ENCODE peak calls at places on chromosomes 12 and 14, in four cellular contexts. T is globus pallidus; H is cerebellum; F is CD8-positive, alpha-beta T cell. P is an unnamed sample.

GRCh38 chr14:72605096-72605920 is 288.6 kb downstream of the DPF3 start:
- DNase-seq in T (no peak), H (no peak), F (peak), P (no peak)

GRCh38 chr12:53949631-53950440 is 4.9 kb upstream of the HOXC12 start:
- DNase-seq in T (no peak), H (no peak), F (no peak), P (no peak)

GRCh38 chr12:70849265-70849960 is 71.1 kb downstream of the PTPRR start:
- DNase-seq in T (peak), H (peak), F (no peak), P (no peak)

GRCh38 chr14:60222820-60223219 is 26.2 kb upstream of the PPM1A start:
- DNase-seq in T (peak), H (peak), F (no peak), P (no peak)

GRCh38 chr12:72272731-72273498 is 745 bp downstream of the TRHDE start:
- DNase-seq in T (no peak), H (peak), F (no peak), P (no peak)

GRCh38 chr12:60138526-60138925 is 542.7 kb downstream of the SLC16A7 start:
- DNase-seq in T (no peak), H (no peak), F (no peak), P (no peak)

GRCh38 chr14:83342590-83342989 is 1808.9 kb upstream of the SEL1L start:
- DNase-seq in T (no peak), H (no peak), F (no peak), P (no peak)

GRCh38 chr14:65412189-65412846 is at the start of gene FUT8:
- DNase-seq in T (peak), H (peak), F (peak), P (peak)

GRCh38 chr12:93191956-93192355 is 185.8 kb upstream of the NUDT4 start:
- DNase-seq in T (no peak), H (no peak), F (no peak), P (no peak)

GRCh38 chr14:59771577-59771976 is 99.0 kb downstream of the RTN1 start:
- DNase-seq in T (no peak), H (no peak), F (no peak), P (no peak)

GRCh38 chr12:105204916-105205315 is 31.1 kb downstream of the APPL2 start:
- DNase-seq in T (no peak), H (no peak), F (no peak), P (no peak)

GRCh38 chr12:40099423-40099853 is 6.4 kb downstream of the SLC2A13 start:
- DNase-seq in T (no peak), H (no peak), F (no peak), P (no peak)

GRCh38 chr14:74712499-74713394 is at the start of the genes AREL1 and FCF1:
- DNase-seq in T (peak), H (peak), F (peak), P (peak)

GRCh38 chr12:121799842-121800693 is 3.7 kb upstream of the SETD1B start:
- DNase-seq in T (peak), H (no peak), F (peak), P (peak)

GRCh38 chr14:37903561-37904191 is 304.0 kb upstream of the SSTR1 start:
- DNase-seq in T (peak), H (no peak), F (no peak), P (no peak)

GRCh38 chr12:118126119-118126757 is 9.7 kb upstream of the PEBP1 start:
- DNase-seq in T (no peak), H (no peak), F (no peak), P (no peak)

GRCh38 chr12:4555804-4556203 is 6.2 kb upstream of the DYRK4 start:
- DNase-seq in T (no peak), H (no peak), F (no peak), P (no peak)

GRCh38 chr14:91231446-91231845 is 13.1 kb downstream of the GPR68 start:
- DNase-seq in T (no peak), H (no peak), F (no peak), P (no peak)

GRCh38 chr12:113818833-113819232 is 147.3 kb downstream of the RBM19 start:
- DNase-seq in T (no peak), H (no peak), F (no peak), P (no peak)

GRCh38 chr14:22471545-22472121 is 117.4 kb downstream of the DAD1 start:
- DNase-seq in T (peak), H (no peak), F (no peak), P (no peak)

GRCh38 chr12:47991592-47991991 is 12.7 kb downstream of the COL2A1 start:
- DNase-seq in T (no peak), H (no peak), F (no peak), P (no peak)

GRCh38 chr14:55097894-55098560 is 31.0 kb upstream of the LGALS3 start:
- DNase-seq in T (peak), H (no peak), F (peak), P (no peak)

GRCh38 chr12:1474059-1474537 is 120.3 kb downstream of the FBXL14 start:
- DNase-seq in T (no peak), H (no peak), F (no peak), P (no peak)

GRCh38 chr14:75566752-75567151 is 11.7 kb upstream of the FLVCR2 start:
- DNase-seq in T (no peak), H (no peak), F (no peak), P (no peak)

GRCh38 chr14:83147006-83147405 is 1613.4 kb upstream of the SEL1L start:
- DNase-seq in T (no peak), H (no peak), F (no peak), P (no peak)

GRCh38 chr14:51776102-51776894 is 84.1 kb upstream of the GNG2 start:
- DNase-seq in T (peak), H (peak), F (peak), P (peak)

GRCh38 chr14:67413806-67414769 is 2.1 kb upstream of the PLEK2 start:
- DNase-seq in T (no peak), H (no peak), F (no peak), P (no peak)

GRCh38 chr12:41339784-41340183 is 151.7 kb downstream of the PDZRN4 start:
- DNase-seq in T (no peak), H (no peak), F (no peak), P (no peak)

GRCh38 chr14:105176513-105176912 is 4.6 kb downstream of the NUDT14 start:
- DNase-seq in T (no peak), H (no peak), F (no peak), P (no peak)

GRCh38 chr14:60648934-60649814 is at the start of gene SIX1:
- DNase-seq in T (peak), H (peak), F (no peak), P (no peak)

GRCh38 chr12:70068743-70069142 is 174.5 kb upstream of the CNOT2 start:
- DNase-seq in T (no peak), H (no peak), F (no peak), P (no peak)